ENCODE peak calls at places on chromosomes 13 and 19, in five cellular contexts. V is neuronal stem cell, F is H9, P is mesendoderm, H is H1. Q is an unnamed sample.
A peak's percentile ranks its signal among the peaks of the same experiment; 100 is the strongest.

GRCh38 chr13:55553736-55554135 is 1587.0 kb upstream of the PRR20A start:
- DNase-seq in V (no peak), F (no peak), P (no peak), H (no peak), Q (no peak)

GRCh38 chr19:48244289-48244688 is 11.4 kb downstream of the CARD8 start:
- DNase-seq in V (no peak), F (no peak), P (peak; percentile 45), H (no peak), Q (no peak)

GRCh38 chr13:99572131-99572530 is 70.9 kb downstream of the TM9SF2 start:
- DNase-seq in V (no peak), F (no peak), P (no peak), H (no peak), Q (peak; percentile 4)

GRCh38 chr19:30406220-30406944 is 34.2 kb downstream of the ZNF536 start:
- DNase-seq in V (no peak), F (no peak), P (peak; percentile 44), H (no peak), Q (no peak)

GRCh38 chr19:2478324-2478755 is 2.4 kb downstream of the GADD45B start:
- DNase-seq in V (no peak), F (no peak), P (peak; percentile 88), H (no peak), Q (peak; percentile 64)

GRCh38 chr19:7833225-7834156 is 3.5 kb downstream of the EVI5L start:
- DNase-seq in V (no peak), F (no peak), P (no peak), H (no peak), Q (peak; percentile 33)

GRCh38 chr19:40431698-40432097 is 5.9 kb upstream of the SERTAD1 start:
- DNase-seq in V (no peak), F (no peak), P (no peak), H (no peak), Q (no peak)

GRCh38 chr19:44644391-44645016 is 794 bp downstream of the PVR start:
- DNase-seq in V (peak; percentile 43), F (peak; percentile 68), P (peak; percentile 87), H (peak; percentile 21), Q (peak; percentile 49)

GRCh38 chr13:111629457-111629856 is 309.0 kb downstream of the TEX29 start:
- DNase-seq in V (no peak), F (peak; percentile 12), P (no peak), H (no peak), Q (no peak)

GRCh38 chr19:42176649-42176989 is 40.9 kb downstream of the DEDD2 start:
- DNase-seq in V (peak; percentile 31), F (no peak), P (no peak), H (no peak), Q (no peak)

GRCh38 chr19:35030257-35031071 is at the start of gene SCN1B:
- DNase-seq in V (peak; percentile 56), F (peak; percentile 63), P (peak; percentile 76), H (no peak), Q (peak; percentile 55)

GRCh38 chr13:113532156-113532806 is 41.8 kb upstream of the DCUN1D2 start:
- DNase-seq in V (peak; percentile 63), F (peak; percentile 21), P (peak; percentile 95), H (peak; percentile 33), Q (peak; percentile 31)
- H2BK5ac ChIP-seq in V (no peak overlapping the region), F (no peak overlapping the region), P (peak overlapping the region; percentile 45), H (no peak overlapping the region), Q (no peak overlapping the region)

GRCh38 chr19:21128901-21129698 is 12.7 kb upstream of the ZNF431 start:
- DNase-seq in V (no peak), F (no peak), P (no peak), H (no peak), Q (no peak)

GRCh38 chr19:21133633-21134032 is 8.2 kb upstream of the ZNF431 start:
- DNase-seq in V (no peak), F (no peak), P (no peak), H (no peak), Q (no peak)

GRCh38 chr19:21127898-21128297 is 13.9 kb upstream of the ZNF431 start:
- DNase-seq in V (no peak), F (no peak), P (no peak), H (no peak), Q (no peak)

GRCh38 chr19:21127001-21127400 is 14.8 kb upstream of the ZNF431 start:
- DNase-seq in V (no peak), F (no peak), P (no peak), H (no peak), Q (no peak)

DNA sequence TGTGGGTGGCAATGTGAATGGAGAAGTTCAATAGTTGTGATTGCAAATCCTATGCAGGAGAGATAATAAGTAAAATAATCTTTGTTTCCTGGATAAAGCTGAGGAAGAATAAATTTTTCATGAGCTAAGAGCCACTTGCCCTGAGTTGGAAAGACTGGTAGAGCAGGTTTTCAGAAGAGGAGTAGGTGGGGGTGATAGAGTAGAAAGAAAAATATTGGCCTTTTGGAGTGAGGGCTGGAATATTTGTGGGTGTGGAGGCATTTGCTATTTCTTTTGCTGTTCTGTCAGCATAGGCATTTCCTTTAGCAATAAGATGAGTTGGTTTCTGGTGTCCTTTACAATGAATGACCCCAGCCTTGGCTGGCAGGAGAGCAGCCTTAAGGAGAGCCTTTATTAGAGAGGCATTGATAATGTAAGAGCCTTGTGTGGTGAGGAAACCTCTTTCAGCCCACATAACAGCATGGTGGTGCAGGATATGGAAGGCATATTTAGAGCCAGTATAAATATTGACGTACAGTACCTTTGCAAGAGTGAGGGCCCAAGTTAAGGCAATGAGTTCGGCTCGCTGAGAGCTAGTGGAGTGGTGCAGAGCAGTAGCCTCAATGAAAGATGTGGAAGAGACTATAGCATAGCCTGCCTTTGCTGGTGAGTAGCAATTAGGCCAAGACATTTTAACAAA is 11.6 kb upstream of the ZNF431 start:
- DNase-seq in V (no peak), F (no peak), P (no peak), H (no peak), Q (no peak)
- H2BK5ac ChIP-seq in V (no peak overlapping the region), F (no peak overlapping the region), P (no peak overlapping the region), H (no peak overlapping the region), Q (no peak overlapping the region)

GRCh38 chr19:49874503-49875157 is 2.5 kb downstream of the AKT1S1 start:
- DNase-seq in V (no peak), F (no peak), P (no peak), H (no peak), Q (no peak)

GRCh38 chr19:49873834-49874233 is 3.3 kb downstream of the AKT1S1 start:
- DNase-seq in V (no peak), F (no peak), P (no peak), H (no peak), Q (no peak)

GRCh38 chr19:49876422-49877019 is 634 bp downstream of the AKT1S1 start:
- DNase-seq in V (peak; percentile 98), F (peak; percentile 98), P (peak; percentile 99), H (peak; percentile 96), Q (peak; percentile 99)

GRCh38 chr19:49875801-49876421 is 1.2 kb downstream of the AKT1S1 start:
- DNase-seq in V (peak; percentile 59), F (peak; percentile 65), P (peak; percentile 67), H (no peak), Q (peak; percentile 29)

DNA sequence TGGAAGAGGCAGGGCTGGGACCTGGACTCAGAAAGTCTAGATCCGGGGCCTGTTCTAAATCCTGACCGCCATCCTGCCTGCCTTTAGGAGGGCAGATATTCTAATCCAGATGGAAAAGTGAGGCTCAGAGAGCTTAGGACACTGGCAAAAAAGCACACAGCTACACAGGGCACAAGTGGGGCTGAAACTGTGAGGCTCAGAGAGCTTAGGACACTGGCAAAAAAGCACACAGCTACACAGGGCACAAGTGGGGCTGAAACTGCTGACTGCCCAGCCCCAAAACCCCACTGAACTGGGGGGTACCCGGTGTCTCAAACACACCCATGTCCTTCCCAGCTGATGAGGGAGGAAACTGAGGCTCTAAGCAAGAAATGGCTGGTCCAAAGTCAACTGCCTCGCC is 2.0 kb downstream of the AKT1S1 start:
- DNase-seq in V (no peak), F (no peak), P (no peak), H (no peak), Q (no peak)
- H2BK5ac ChIP-seq in V (no peak overlapping the region), F (no peak overlapping the region), P (no peak overlapping the region), H (peak overlapping the region; percentile 100), Q (peak overlapping the region; percentile 96)

GRCh38 chr19:46787040-46787330 is 1.4 kb downstream of the SLC1A5 start:
- DNase-seq in V (no peak), F (no peak), P (no peak), H (no peak), Q (no peak)

GRCh38 chr19:46785054-46785979 is 3.1 kb downstream of the SLC1A5 start:
- DNase-seq in V (no peak), F (no peak), P (no peak), H (no peak), Q (peak; percentile 38)

GRCh38 chr19:46786236-46787039 is 2.0 kb downstream of the SLC1A5 start:
- DNase-seq in V (peak; percentile 33), F (no peak), P (peak; percentile 89), H (no peak), Q (peak; percentile 83)

GRCh38 chr19:46784262-46785053 is 3.9 kb downstream of the SLC1A5 start:
- DNase-seq in V (peak; percentile 29), F (peak; percentile 88), P (peak; percentile 97), H (no peak), Q (peak; percentile 95)

DNA sequence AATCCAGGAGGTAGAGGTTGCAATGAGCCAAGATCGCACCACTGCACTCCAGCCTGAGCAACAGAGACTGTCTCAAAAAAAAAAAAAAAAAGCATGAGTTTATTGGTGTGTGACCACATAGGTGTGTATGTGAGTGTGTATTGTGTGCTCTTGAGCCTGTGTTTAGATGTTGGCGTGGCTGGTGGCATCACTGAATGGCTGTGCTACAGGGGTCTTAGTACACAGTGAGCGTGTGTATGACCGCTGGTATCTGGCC is 2.5 kb downstream of the SLC1A5 start:
- DNase-seq in V (no peak), F (no peak), P (no peak), H (no peak), Q (no peak)
- H2BK5ac ChIP-seq in V (no peak overlapping the region), F (no peak overlapping the region), P (peak overlapping the region; percentile 14), H (peak overlapping the region; percentile 62), Q (peak overlapping the region; percentile 73)

DNA sequence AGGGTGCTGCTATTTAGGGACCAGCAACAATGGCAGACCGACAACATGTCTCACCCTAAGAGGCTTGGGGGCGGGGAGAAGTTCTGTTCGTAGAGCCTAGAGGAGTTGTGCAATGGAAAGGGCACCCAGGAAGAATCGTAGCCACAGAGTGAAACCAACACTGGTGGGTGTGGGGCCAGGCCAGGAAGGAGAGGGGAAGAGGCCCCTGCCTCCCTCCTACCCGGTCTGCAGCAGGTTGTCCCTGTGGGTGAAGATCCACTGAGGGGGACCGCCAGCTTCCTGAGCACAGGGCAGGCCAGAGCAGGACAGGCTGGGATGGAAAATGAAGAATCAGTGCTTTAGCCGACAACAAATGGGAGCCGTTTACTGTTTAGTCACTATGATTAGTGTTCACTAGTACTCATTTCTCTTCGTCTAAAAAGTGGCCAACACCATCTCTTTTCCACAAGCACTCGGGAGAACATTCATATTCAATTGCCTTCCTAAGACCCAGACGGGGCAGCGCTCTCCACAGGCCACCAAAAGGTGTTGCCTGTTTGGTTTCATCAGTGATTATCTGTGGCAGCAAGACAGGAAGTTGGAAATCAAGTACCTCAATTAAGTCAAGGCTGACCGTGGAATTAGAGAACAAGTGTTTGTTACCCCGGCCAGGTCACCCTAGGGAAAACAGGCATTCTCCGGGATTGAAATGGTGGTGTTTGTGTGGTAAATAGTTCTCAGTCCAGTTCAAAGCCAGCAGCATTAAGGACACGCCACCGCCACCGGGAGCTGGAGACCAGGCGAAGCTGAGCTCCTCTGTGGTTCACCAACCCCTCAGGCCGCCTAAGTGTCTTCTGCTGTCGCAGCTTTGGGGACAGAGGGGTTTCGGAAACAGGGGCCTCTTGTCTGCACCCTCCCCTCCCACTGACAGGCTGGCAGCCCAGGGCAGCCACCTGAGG is 1.0 kb upstream of the ATP11A start:
- DNase-seq in V (no peak), F (peak; percentile 44), P (peak; percentile 90), H (no peak), Q (no peak)
- H2BK5ac ChIP-seq in V (peak overlapping the region; percentile 91), F (no peak overlapping the region), P (peak overlapping the region; percentile 57), H (peak overlapping the region; percentile 60), Q (peak overlapping the region; percentile 6)